ENCODE peak calls at places on chromosomes 2 and 18, in four cellular contexts. A, X, V and F are unnamed samples.

GRCh38 chr2:233429175-233429897 is 75.0 kb downstream of the DGKD start:
- DNase-seq in A (no peak), V (no peak), X (no peak), F (no peak)

GRCh38 chr2:43707255-43707654 is 31.0 kb upstream of the C1GALT1C1L start:
- DNase-seq in A (no peak), X (no peak), V (no peak), F (peak; percentile 40)

GRCh38 chr2:150485871-150486538 is 1.5 kb downstream of the RND3 start:
- DNase-seq in V (peak; percentile 85), A (peak; percentile 10), X (peak; percentile 40), F (peak; percentile 80)

GRCh38 chr18:11108956-11109355 is 40.4 kb downstream of the PIEZO2 start:
- DNase-seq in V (no peak), X (no peak), A (no peak), F (no peak)

GRCh38 chr2:205743982-205744644 is 61.8 kb downstream of the NRP2 start:
- DNase-seq in V (no peak), X (no peak), A (no peak), F (no peak)

GRCh38 chr2:1730047-1730937 is 14.0 kb downstream of the PXDN start:
- DNase-seq in V (peak; percentile 84), A (no peak), X (peak; percentile 79), F (peak; percentile 29)

GRCh38 chr2:134144651-134145050 is 109.2 kb upstream of the MGAT5 start:
- DNase-seq in X (no peak), V (no peak), A (no peak), F (no peak)

GRCh38 chr2:95015261-95015918 is 10.1 kb upstream of the MAL start:
- DNase-seq in V (no peak), A (no peak), X (no peak), F (no peak)

GRCh38 chr2:9565436-9566153 is 10.0 kb upstream of the ADAM17 start:
- DNase-seq in X (no peak), V (peak; percentile 94), A (no peak), F (peak; percentile 26)

GRCh38 chr2:172709566-172710291 is 25.9 kb upstream of the RAPGEF4 start:
- DNase-seq in X (no peak), A (no peak), V (no peak), F (no peak)

GRCh38 chr2:17610521-17610920 is 70.0 kb downstream of the VSNL1 start:
- DNase-seq in X (no peak), A (no peak), V (no peak), F (no peak)

GRCh38 chr18:22658318-22658717 is 240.6 kb upstream of the CTAGE1 start:
- DNase-seq in A (no peak), V (no peak), X (no peak), F (no peak)

GRCh38 chr2:168118733-168119518 is 128.5 kb downstream of the STK39 start:
- DNase-seq in A (no peak), V (peak; percentile 41), X (peak; percentile 35), F (peak; percentile 83)

GRCh38 chr2:32425719-32426141 is 68.9 kb downstream of the BIRC6 start:
- DNase-seq in V (no peak), A (no peak), X (no peak), F (no peak)

GRCh38 chr18:26133652-26134051 is at the start of gene PSMA8:
- DNase-seq in A (no peak), V (peak; percentile 5), X (no peak), F (peak; percentile 14)

GRCh38 chr18:70172225-70172624 is 33.3 kb downstream of the RTTN start:
- DNase-seq in V (no peak), X (no peak), A (no peak), F (peak; percentile 3)
- TF ChIP-seq CTCF in V (peak; percentile 40), X (no peak), A (peak; percentile 43), F (peak; percentile 47)

GRCh38 chr2:86105969-86106945 is at the start of gene PTCD3:
- DNase-seq in X (peak; percentile 96), A (peak; percentile 92), V (peak; percentile 93), F (peak; percentile 98)
- TF ChIP-seq CTCF in X (no peak), A (no peak), V (no peak), F (no peak)

DNA sequence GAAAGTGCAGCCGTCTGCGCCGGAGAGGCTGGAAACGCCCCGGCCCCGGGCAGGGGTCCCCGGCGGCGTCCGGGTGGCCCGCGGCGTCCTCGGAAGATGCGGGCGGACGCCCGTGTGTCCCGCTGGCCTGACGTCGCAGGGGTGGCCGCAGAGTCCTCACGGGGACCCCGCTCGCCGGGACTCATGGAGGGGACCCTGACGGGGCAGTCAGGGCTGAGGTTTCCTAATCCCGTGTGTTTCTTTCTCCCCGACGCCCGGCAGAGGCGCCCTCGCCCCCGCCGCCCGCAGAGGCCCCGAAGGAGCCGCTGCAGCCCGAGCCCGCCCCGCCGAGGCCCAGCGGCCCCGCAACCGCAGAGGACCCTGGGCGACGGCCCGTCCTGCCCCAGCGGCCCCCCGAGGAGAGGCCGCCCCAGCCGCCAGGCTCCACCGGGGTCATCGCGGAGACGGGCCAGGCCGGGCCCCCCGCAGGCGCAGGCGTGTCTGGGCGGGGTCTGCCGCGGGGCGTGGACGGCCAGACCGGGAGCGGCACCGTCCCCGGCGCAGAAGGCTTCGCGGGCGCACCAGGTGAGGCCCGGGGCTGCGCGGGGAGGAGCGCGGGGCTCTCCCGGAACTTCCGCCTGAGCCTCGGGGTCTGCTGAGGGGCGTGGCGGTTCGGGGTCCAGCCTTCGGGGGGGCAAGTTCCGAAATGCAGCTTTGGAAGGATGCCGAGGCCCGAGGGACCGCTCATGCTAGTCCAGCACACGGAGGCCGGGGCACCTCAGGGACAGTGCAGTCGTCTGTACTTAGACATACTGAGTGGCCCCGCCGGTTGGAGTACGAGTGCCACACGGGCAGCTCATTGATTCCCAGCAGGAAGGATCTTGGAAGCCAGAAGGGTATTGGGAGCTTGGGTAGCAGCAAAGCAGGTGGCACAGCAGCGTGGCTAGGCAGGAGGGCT is 60.0 kb downstream of the EMILIN2 start:
- DNase-seq in X (no peak), V (no peak), A (peak; percentile 80), F (peak; percentile 63)
- TF ChIP-seq CTCF in X (peak; percentile 14), V (no peak), A (peak; percentile 38), F (peak; percentile 38)

DNA sequence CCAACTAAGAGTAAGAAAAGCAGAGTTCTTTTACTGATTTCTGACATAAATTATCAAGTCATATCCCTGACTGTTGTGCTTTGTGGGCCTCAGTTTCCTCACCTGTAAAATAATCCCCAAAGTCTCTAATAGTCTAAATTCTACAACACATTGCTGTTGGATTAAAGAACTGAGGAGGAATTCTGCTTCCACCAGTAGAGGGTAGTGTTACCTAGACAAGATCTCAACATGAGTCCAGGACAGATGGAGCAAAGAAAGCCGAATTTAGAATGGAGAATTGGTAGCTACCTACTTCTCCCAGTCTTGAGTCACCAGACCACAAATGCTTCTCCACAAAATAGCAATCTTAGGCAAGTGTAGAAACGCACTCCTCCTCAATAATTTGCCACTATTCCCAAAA is 462.5 kb upstream of the FSHR start:
- DNase-seq in A (peak; percentile 12), X (peak; percentile 19), V (peak; percentile 16), F (peak; percentile 52)
- TF ChIP-seq CTCF in A (peak; percentile 17), X (peak; percentile 75), V (peak; percentile 59), F (peak; percentile 62)

GRCh38 chr2:68828887-68829708 is 42.1 kb downstream of the BMP10 start:
- DNase-seq in X (no peak), A (no peak), V (peak; percentile 88), F (peak; percentile 99)
- TF ChIP-seq CTCF in X (no peak), A (no peak), V (peak; percentile 6), F (no peak)

DNA sequence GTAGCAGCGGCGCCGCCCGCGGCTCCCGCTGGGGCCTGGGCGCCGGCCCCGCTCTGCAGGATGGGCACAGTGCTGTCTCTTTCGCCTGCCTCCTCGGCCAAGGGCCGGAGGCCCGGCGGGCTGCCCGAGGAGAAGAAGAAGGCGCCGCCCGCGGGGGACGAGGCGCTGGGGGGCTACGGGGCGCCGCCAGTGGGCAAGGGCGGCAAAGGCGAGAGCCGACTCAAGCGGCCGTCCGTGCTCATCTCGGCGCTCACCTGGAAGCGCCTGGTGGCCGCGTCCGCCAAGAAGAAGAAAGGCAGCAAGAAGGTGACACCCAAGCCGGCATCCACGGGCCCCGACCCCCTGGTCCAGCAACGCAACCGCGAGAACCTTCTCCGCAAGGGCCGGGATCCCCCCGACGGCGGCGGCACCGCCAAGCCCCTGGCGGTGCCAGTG is 312 bp downstream of the CDK5R2 start:
- DNase-seq in X (no peak), V (no peak), A (peak; percentile 32), F (no peak)
- TF ChIP-seq CTCF in X (peak; percentile 17), V (no peak), A (no peak), F (no peak)

GRCh38 chr2:33441235-33441810 is 35.1 kb upstream of the RASGRP3 start:
- DNase-seq in V (peak; percentile 51), X (peak; percentile 63), A (peak; percentile 53), F (peak; percentile 65)
- TF ChIP-seq CTCF in V (peak; percentile 82), X (peak; percentile 82), A (peak; percentile 76), F (peak; percentile 74)